ENCODE peak calls at places on chromosomes 4 and X, in five cellular contexts. Q is adipocyte, S is choroid plexus epithelial cell, T is bronchial epithelial cell, O is psoas muscle. C is an unnamed sample.

GRCh38 chr4:79163981-79164490 is 161.8 kb downstream of the NAA11 start:
- DNase-seq in Q (no peak), S (no peak), T (peak; percentile 12), O (no peak), C (no peak)

GRCh38 chrX:23935116-23935515 is 27.3 kb downstream of the CXorf58 start:
- DNase-seq in Q (peak; percentile 17), S (no peak), T (no peak), O (no peak), C (no peak)

GRCh38 chrX:134158821-134159512 is 78.0 kb upstream of the CCDC160 start:
- DNase-seq in Q (no peak), S (no peak), T (no peak), O (no peak), C (no peak)

GRCh38 chrX:24396236-24396929 is 35.9 kb downstream of the SUPT20HL1 start:
- DNase-seq in Q (peak; percentile 72), S (peak; percentile 63), T (no peak), O (no peak), C (no peak)

GRCh38 chrX:100648601-100649417 is 4.8 kb downstream of the SRPX2 start:
- DNase-seq in Q (peak; percentile 70), S (peak; percentile 95), T (peak; percentile 54), O (peak; percentile 25), C (no peak)

GRCh38 chr4:128228778-128229457 is 58.7 kb downstream of the PGRMC2 start:
- DNase-seq in Q (peak; percentile 36), S (peak; percentile 76), T (peak; percentile 63), O (no peak), C (no peak)

GRCh38 chr4:124321370-124321769 is 391.2 kb downstream of the ANKRD50 start:
- DNase-seq in Q (peak; percentile 38), S (peak; percentile 46), T (no peak), O (no peak), C (no peak)

GRCh38 chr4:118776166-118776954 is 59.6 kb downstream of the SEC24D start:
- DNase-seq in Q (peak; percentile 61), S (peak; percentile 76), T (peak; percentile 26), O (no peak), C (no peak)

GRCh38 chr4:71201817-71202576 is 136.8 kb upstream of the SLC4A4 start:
- DNase-seq in Q (no peak), S (no peak), T (no peak), O (no peak), C (no peak)

GRCh38 chrX:18534949-18535348 is 109.5 kb downstream of the CDKL5 start:
- DNase-seq in Q (no peak), S (no peak), T (peak; percentile 42), O (no peak), C (no peak)

GRCh38 chr4:183906736-183907651 is 1.9 kb downstream of the STOX2 start:
- DNase-seq in Q (peak; percentile 3), S (no peak), T (no peak), O (peak; percentile 16), C (no peak)
- H3K4me3 ChIP-seq in Q (peak overlapping the region; percentile 27), S (no peak overlapping the region), T (peak overlapping the region; percentile 5), O (peak overlapping the region; percentile 78), C (peak overlapping the region; percentile 75)

GRCh38 chr4:17616283-17616682 is 1.8 kb downstream of the MED28 start:
- DNase-seq in Q (no peak), S (no peak), T (no peak), O (no peak), C (no peak)
- H3K4me3 ChIP-seq in Q (peak overlapping the region; percentile 99), S (no peak overlapping the region), T (no peak overlapping the region), O (peak overlapping the region; percentile 81), C (peak overlapping the region; percentile 8)

GRCh38 chr4:135724426-135724825 is 1522.8 kb upstream of the PABPC4L start:
- DNase-seq in Q (no peak), S (no peak), T (no peak), O (no peak), C (no peak)
- H3K4me3 ChIP-seq in Q (no peak overlapping the region), S (no peak overlapping the region), T (no peak overlapping the region), O (no peak overlapping the region), C (no peak overlapping the region)

GRCh38 chrX:14028473-14028872 is 1.2 kb downstream of the GEMIN8 start:
- DNase-seq in Q (no peak), S (no peak), T (no peak), O (no peak), C (no peak)
- H3K4me3 ChIP-seq in Q (peak overlapping the region; percentile 90), S (no peak overlapping the region), T (no peak overlapping the region), O (peak overlapping the region; percentile 72), C (no peak overlapping the region)

DNA sequence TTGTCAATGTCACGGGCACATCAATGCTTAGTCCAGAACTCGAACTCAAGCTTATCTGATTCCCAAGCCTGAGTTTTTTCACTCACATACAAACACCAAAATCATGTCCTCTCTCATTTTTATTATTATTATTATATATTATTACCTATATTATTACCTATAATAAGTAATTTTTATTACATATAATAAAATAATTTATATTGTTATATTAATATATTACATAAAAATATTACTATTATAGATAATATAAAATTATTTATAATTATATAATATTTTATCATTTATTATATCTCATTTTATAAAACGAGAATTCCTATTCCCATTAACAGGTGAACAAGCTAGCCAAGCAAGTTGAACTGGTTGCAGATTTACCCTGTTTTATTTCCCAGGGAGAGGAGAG is 13.0 kb downstream of the RXFP1 start:
- DNase-seq in Q (no peak), S (no peak), T (no peak), O (no peak), C (no peak)
- H3K4me3 ChIP-seq in Q (peak overlapping the region; percentile 29), S (no peak overlapping the region), T (no peak overlapping the region), O (no peak overlapping the region), C (no peak overlapping the region)

GRCh38 chrX:16120431-16120830 is 2.9 kb upstream of the GRPR start:
- DNase-seq in Q (no peak), S (no peak), T (no peak), O (no peak), C (no peak)

GRCh38 chrX:16113978-16114554 is 9.3 kb upstream of the GRPR start:
- DNase-seq in Q (no peak), S (peak; percentile 20), T (no peak), O (no peak), C (no peak)

GRCh38 chrX:16119353-16120220 is 3.8 kb upstream of the GRPR start:
- DNase-seq in Q (no peak), S (no peak), T (no peak), O (no peak), C (no peak)

GRCh38 chrX:16112428-16112827 is 10.9 kb upstream of the GRPR start:
- DNase-seq in Q (no peak), S (peak; percentile 3), T (no peak), O (no peak), C (no peak)

GRCh38 chrX:16114640-16115039 is 8.7 kb upstream of the GRPR start:
- DNase-seq in Q (peak; percentile 79), S (peak; percentile 84), T (no peak), O (no peak), C (no peak)
- H3K4me3 ChIP-seq in Q (no peak overlapping the region), S (no peak overlapping the region), T (no peak overlapping the region), O (no peak overlapping the region), C (no peak overlapping the region)

C was measured in right atrium auricular region.